ENCODE peak calls at places on chromosome 12, in ten cellular contexts. One of them, this sample, is unnamed.

GRCh38 chr12:71447691-71448660 is 8.4 kb downstream of the LGR5 start:
- DNase-seq in activated B cell treated with CpG ODN at 0.5 μM for 24 hours: no peak
- DNase-seq in cardiac fibroblast: no peak
- DNase-seq in PC-3: no peak
- DNase-seq in IMR-90: no peak
- DNase-seq in WTC11: no peak
- DNase-seq in ovary: no peak
- DNase-seq in psoas muscle: no peak
- DNase-seq in endothelial cell of umbilical vein: no peak
- DNase-seq in foreskin fibroblast: no peak
- DNase-seq in this sample: no peak

GRCh38 chr12:15393995-15394394 is 71.7 kb downstream of the PTPRO start:
- DNase-seq in IMR-90: no peak
- DNase-seq in cardiac fibroblast: no peak
- DNase-seq in endothelial cell of umbilical vein: no peak
- DNase-seq in foreskin fibroblast: no peak
- DNase-seq in psoas muscle: no peak
- DNase-seq in PC-3: no peak
- DNase-seq in activated B cell treated with CpG ODN at 0.5 μM for 24 hours: no peak
- DNase-seq in WTC11: no peak
- DNase-seq in ovary: no peak
- DNase-seq in this sample: no peak

GRCh38 chr12:6843118-6843902 is 2.6 kb downstream of the GNB3 start:
- DNase-seq in WTC11: peak
- DNase-seq in endothelial cell of umbilical vein: no peak
- DNase-seq in IMR-90: no peak
- DNase-seq in foreskin fibroblast: no peak
- DNase-seq in psoas muscle: no peak
- DNase-seq in ovary: no peak
- DNase-seq in cardiac fibroblast: no peak
- DNase-seq in PC-3: peak
- DNase-seq in activated B cell treated with CpG ODN at 0.5 μM for 24 hours: no peak
- DNase-seq in this sample: no peak

GRCh38 chr12:127785535-127785934 is 481.4 kb upstream of the TMEM132C start:
- DNase-seq in ovary: no peak
- DNase-seq in endothelial cell of umbilical vein: no peak
- DNase-seq in IMR-90: no peak
- DNase-seq in cardiac fibroblast: peak
- DNase-seq in psoas muscle: no peak
- DNase-seq in activated B cell treated with CpG ODN at 0.5 μM for 24 hours: no peak
- DNase-seq in foreskin fibroblast: peak
- DNase-seq in PC-3: peak
- DNase-seq in WTC11: no peak
- DNase-seq in this sample: no peak

GRCh38 chr12:25615119-25615518 is 62.0 kb upstream of the LMNTD1 start:
- DNase-seq in foreskin fibroblast: peak
- DNase-seq in activated B cell treated with CpG ODN at 0.5 μM for 24 hours: no peak
- DNase-seq in IMR-90: peak
- DNase-seq in ovary: no peak
- DNase-seq in psoas muscle: no peak
- DNase-seq in endothelial cell of umbilical vein: peak
- DNase-seq in PC-3: peak
- DNase-seq in cardiac fibroblast: peak
- DNase-seq in WTC11: no peak
- DNase-seq in this sample: no peak

GRCh38 chr12:132285991-132286681 is 43.3 kb downstream of the GALNT9 start:
- DNase-seq in ovary: no peak
- DNase-seq in endothelial cell of umbilical vein: peak
- DNase-seq in PC-3: peak
- DNase-seq in IMR-90: peak
- DNase-seq in WTC11: no peak
- DNase-seq in activated B cell treated with CpG ODN at 0.5 μM for 24 hours: no peak
- DNase-seq in cardiac fibroblast: peak
- DNase-seq in foreskin fibroblast: peak
- DNase-seq in psoas muscle: peak
- DNase-seq in this sample: no peak

GRCh38 chr12:6765634-6766581 is at the start of gene PTMS:
- DNase-seq in IMR-90: peak
- DNase-seq in cardiac fibroblast: peak
- DNase-seq in ovary: peak
- DNase-seq in foreskin fibroblast: peak
- DNase-seq in PC-3: peak
- DNase-seq in WTC11: peak
- DNase-seq in psoas muscle: peak
- DNase-seq in activated B cell treated with CpG ODN at 0.5 μM for 24 hours: peak
- DNase-seq in endothelial cell of umbilical vein: peak
- DNase-seq in this sample: peak

GRCh38 chr12:126772171-126772864 is 1494.7 kb upstream of the TMEM132C start:
- DNase-seq in WTC11: no peak
- DNase-seq in PC-3: peak
- DNase-seq in activated B cell treated with CpG ODN at 0.5 μM for 24 hours: no peak
- DNase-seq in IMR-90: peak
- DNase-seq in psoas muscle: no peak
- DNase-seq in endothelial cell of umbilical vein: no peak
- DNase-seq in foreskin fibroblast: peak
- DNase-seq in ovary: no peak
- DNase-seq in cardiac fibroblast: no peak
- DNase-seq in this sample: peak

GRCh38 chr12:41013921-41014642 is 174.0 kb upstream of the PDZRN4 start:
- DNase-seq in activated B cell treated with CpG ODN at 0.5 μM for 24 hours: no peak
- DNase-seq in IMR-90: no peak
- DNase-seq in psoas muscle: no peak
- DNase-seq in ovary: no peak
- DNase-seq in PC-3: no peak
- DNase-seq in foreskin fibroblast: peak
- DNase-seq in endothelial cell of umbilical vein: peak
- DNase-seq in cardiac fibroblast: no peak
- DNase-seq in WTC11: no peak
- DNase-seq in this sample: no peak

GRCh38 chr12:84642201-84642600 is 270.4 kb downstream of the SLC6A15 start:
- DNase-seq in foreskin fibroblast: peak
- DNase-seq in cardiac fibroblast: no peak
- DNase-seq in PC-3: no peak
- DNase-seq in WTC11: no peak
- DNase-seq in ovary: no peak
- DNase-seq in IMR-90: peak
- DNase-seq in psoas muscle: no peak
- DNase-seq in endothelial cell of umbilical vein: no peak
- DNase-seq in activated B cell treated with CpG ODN at 0.5 μM for 24 hours: no peak
- DNase-seq in this sample: no peak

GRCh38 chr12:116498471-116498870 is 60.7 kb upstream of the MAP1LC3B2 start:
- DNase-seq in activated B cell treated with CpG ODN at 0.5 μM for 24 hours: no peak
- DNase-seq in endothelial cell of umbilical vein: no peak
- DNase-seq in WTC11: no peak
- DNase-seq in cardiac fibroblast: peak
- DNase-seq in IMR-90: no peak
- DNase-seq in foreskin fibroblast: peak
- DNase-seq in PC-3: peak
- DNase-seq in psoas muscle: no peak
- DNase-seq in ovary: no peak
- DNase-seq in this sample: no peak

GRCh38 chr12:41190360-41190759 is 2.2 kb downstream of the PDZRN4 start:
- DNase-seq in psoas muscle: no peak
- DNase-seq in IMR-90: no peak
- DNase-seq in endothelial cell of umbilical vein: peak
- DNase-seq in ovary: peak
- DNase-seq in PC-3: peak
- DNase-seq in activated B cell treated with CpG ODN at 0.5 μM for 24 hours: no peak
- DNase-seq in cardiac fibroblast: peak
- DNase-seq in foreskin fibroblast: peak
- DNase-seq in WTC11: no peak
- DNase-seq in this sample: no peak

GRCh38 chr12:118061011-118061875 is at the start of gene WSB2:
- DNase-seq in PC-3: peak
- DNase-seq in psoas muscle: peak
- DNase-seq in endothelial cell of umbilical vein: peak
- DNase-seq in IMR-90: peak
- DNase-seq in ovary: peak
- DNase-seq in cardiac fibroblast: peak
- DNase-seq in foreskin fibroblast: peak
- DNase-seq in WTC11: peak
- DNase-seq in activated B cell treated with CpG ODN at 0.5 μM for 24 hours: peak
- DNase-seq in this sample: peak

GRCh38 chr12:89280833-89281533 is 71.3 kb downstream of the DUSP6 start:
- DNase-seq in WTC11: no peak
- DNase-seq in ovary: no peak
- DNase-seq in endothelial cell of umbilical vein: peak
- DNase-seq in foreskin fibroblast: peak
- DNase-seq in IMR-90: peak
- DNase-seq in PC-3: peak
- DNase-seq in cardiac fibroblast: peak
- DNase-seq in psoas muscle: no peak
- DNase-seq in activated B cell treated with CpG ODN at 0.5 μM for 24 hours: no peak
- DNase-seq in this sample: no peak

GRCh38 chr12:88416786-88417185 is 163.5 kb downstream of the KITLG start:
- DNase-seq in WTC11: no peak
- DNase-seq in IMR-90: no peak
- DNase-seq in psoas muscle: no peak
- DNase-seq in endothelial cell of umbilical vein: no peak
- DNase-seq in PC-3: peak
- DNase-seq in activated B cell treated with CpG ODN at 0.5 μM for 24 hours: no peak
- DNase-seq in foreskin fibroblast: no peak
- DNase-seq in cardiac fibroblast: no peak
- DNase-seq in ovary: no peak
- DNase-seq in this sample: no peak

DNA sequence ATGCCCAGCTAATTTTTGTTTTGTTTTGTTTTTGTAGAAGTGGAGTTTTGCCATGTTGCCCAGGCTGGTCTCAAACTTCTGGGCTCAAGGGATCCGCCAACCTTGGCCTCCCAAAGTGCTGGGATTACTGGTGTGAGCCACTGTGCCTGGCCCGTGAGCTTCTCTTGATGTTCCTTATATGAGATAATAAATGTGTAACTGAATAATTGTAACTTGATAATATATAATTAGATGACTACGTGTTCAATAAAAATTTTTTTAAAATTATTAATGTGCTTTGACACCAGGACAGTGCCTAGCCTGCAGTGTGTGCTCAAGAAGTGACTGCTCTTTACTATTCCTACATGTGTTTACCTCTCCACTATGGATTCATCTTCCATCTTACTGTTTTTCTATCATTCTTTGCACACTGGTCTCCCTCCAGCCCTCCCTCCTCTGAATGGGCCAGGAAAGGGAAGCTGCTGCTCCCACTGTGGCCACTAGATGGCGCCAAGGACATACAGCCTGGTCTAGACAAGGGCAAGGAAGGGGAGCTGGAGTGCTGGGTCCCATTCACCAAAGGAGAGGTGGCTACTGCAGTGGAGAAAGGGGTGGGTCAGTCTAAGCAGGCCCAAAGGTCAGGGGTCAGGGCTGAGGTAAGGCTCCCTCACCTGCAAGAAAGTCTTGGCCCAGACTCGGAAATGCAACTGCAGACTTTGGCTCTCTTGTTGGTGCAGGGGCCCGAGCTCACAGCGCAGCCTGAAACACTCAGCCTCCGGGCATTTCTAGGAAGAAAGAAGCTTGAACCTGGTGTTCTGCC is 14.7 kb upstream of the ZNF385A start:
- DNase-seq in IMR-90: peak
- DNase-seq in cardiac fibroblast: peak
- DNase-seq in WTC11: peak
- DNase-seq in foreskin fibroblast: peak
- DNase-seq in endothelial cell of umbilical vein: peak
- DNase-seq in psoas muscle: peak
- DNase-seq in PC-3: peak
- DNase-seq in ovary: peak
- DNase-seq in activated B cell treated with CpG ODN at 0.5 μM for 24 hours: peak
- DNase-seq in this sample: peak
- TF ChIP-seq CTCF in IMR-90: peak
- TF ChIP-seq CTCF in cardiac fibroblast: peak
- TF ChIP-seq CTCF in WTC11: peak
- TF ChIP-seq CTCF in foreskin fibroblast: peak
- TF ChIP-seq CTCF in endothelial cell of umbilical vein: peak
- TF ChIP-seq CTCF in psoas muscle: peak
- TF ChIP-seq CTCF in PC-3: peak
- TF ChIP-seq CTCF in ovary: peak
- TF ChIP-seq CTCF in activated B cell treated with CpG ODN at 0.5 μM for 24 hours: peak
- TF ChIP-seq CTCF in this sample: peak

GRCh38 chr12:43402431-43402830 is 149.6 kb downstream of the ADAMTS20 start:
- DNase-seq in foreskin fibroblast: peak
- DNase-seq in ovary: no peak
- DNase-seq in WTC11: no peak
- DNase-seq in endothelial cell of umbilical vein: no peak
- DNase-seq in IMR-90: peak
- DNase-seq in cardiac fibroblast: no peak
- DNase-seq in psoas muscle: no peak
- DNase-seq in PC-3: peak
- DNase-seq in activated B cell treated with CpG ODN at 0.5 μM for 24 hours: no peak
- DNase-seq in this sample: no peak
- TF ChIP-seq CTCF in foreskin fibroblast: no peak
- TF ChIP-seq CTCF in ovary: no peak
- TF ChIP-seq CTCF in WTC11: no peak
- TF ChIP-seq CTCF in endothelial cell of umbilical vein: no peak
- TF ChIP-seq CTCF in IMR-90: no peak
- TF ChIP-seq CTCF in cardiac fibroblast: no peak
- TF ChIP-seq CTCF in psoas muscle: no peak
- TF ChIP-seq CTCF in PC-3: no peak
- TF ChIP-seq CTCF in activated B cell treated with CpG ODN at 0.5 μM for 24 hours: no peak
- TF ChIP-seq CTCF in this sample: no peak

GRCh38 chr12:7907009-7907408 is 29.0 kb downstream of the SLC2A3 start:
- DNase-seq in foreskin fibroblast: peak
- DNase-seq in activated B cell treated with CpG ODN at 0.5 μM for 24 hours: no peak
- DNase-seq in WTC11: peak
- DNase-seq in cardiac fibroblast: peak
- DNase-seq in IMR-90: peak
- DNase-seq in endothelial cell of umbilical vein: peak
- DNase-seq in PC-3: peak
- DNase-seq in ovary: no peak
- DNase-seq in psoas muscle: no peak
- DNase-seq in this sample: no peak
- TF ChIP-seq CTCF in foreskin fibroblast: peak
- TF ChIP-seq CTCF in activated B cell treated with CpG ODN at 0.5 μM for 24 hours: no peak
- TF ChIP-seq CTCF in WTC11: no peak
- TF ChIP-seq CTCF in cardiac fibroblast: peak
- TF ChIP-seq CTCF in IMR-90: peak
- TF ChIP-seq CTCF in endothelial cell of umbilical vein: peak
- TF ChIP-seq CTCF in PC-3: peak
- TF ChIP-seq CTCF in ovary: no peak
- TF ChIP-seq CTCF in psoas muscle: no peak
- TF ChIP-seq CTCF in this sample: no peak

DNA sequence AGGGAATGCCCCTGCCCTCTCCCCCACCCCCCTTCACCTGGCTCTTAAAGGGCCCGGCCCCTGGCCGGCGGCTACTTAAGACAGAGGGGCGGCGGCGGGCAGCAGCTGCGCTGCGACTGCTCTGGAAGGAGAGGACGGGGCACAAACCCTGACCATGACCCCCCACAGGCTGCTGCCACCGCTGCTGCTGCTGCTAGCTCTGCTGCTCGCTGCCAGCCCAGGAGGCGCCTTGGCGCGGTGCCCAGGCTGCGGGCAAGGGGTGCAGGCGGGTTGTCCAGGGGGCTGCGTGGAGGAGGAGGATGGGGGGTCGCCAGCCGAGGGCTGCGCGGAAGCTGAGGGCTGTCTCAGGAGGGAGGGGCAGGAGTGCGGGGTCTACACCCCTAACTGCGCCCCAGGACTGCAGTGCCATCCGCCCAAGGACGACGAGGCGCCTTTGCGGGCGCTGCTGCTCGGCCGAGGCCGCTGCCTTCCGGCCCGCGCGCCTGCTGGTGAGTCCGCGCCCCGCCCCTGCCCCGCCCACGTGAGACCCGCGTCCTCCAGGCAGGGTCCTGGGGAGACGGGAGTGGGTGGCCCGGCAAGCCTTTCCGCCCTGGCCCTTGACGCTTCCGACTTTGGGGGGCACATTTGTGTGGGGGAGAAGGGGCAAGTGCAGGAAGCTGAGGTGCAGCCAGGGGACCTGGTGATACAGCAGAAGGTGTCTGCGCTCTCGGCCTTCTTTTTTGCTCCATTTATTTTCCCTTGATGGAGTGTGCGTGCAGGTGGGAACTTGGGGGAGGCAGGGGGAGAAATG is at the start of gene IGFBP6:
- DNase-seq in IMR-90: peak
- DNase-seq in PC-3: peak
- DNase-seq in activated B cell treated with CpG ODN at 0.5 μM for 24 hours: peak
- DNase-seq in ovary: peak
- DNase-seq in psoas muscle: peak
- DNase-seq in foreskin fibroblast: peak
- DNase-seq in cardiac fibroblast: peak
- DNase-seq in WTC11: peak
- DNase-seq in endothelial cell of umbilical vein: peak
- DNase-seq in this sample: peak
- TF ChIP-seq CTCF in IMR-90: no peak
- TF ChIP-seq CTCF in PC-3: no peak
- TF ChIP-seq CTCF in activated B cell treated with CpG ODN at 0.5 μM for 24 hours: no peak
- TF ChIP-seq CTCF in ovary: peak
- TF ChIP-seq CTCF in psoas muscle: no peak
- TF ChIP-seq CTCF in foreskin fibroblast: no peak
- TF ChIP-seq CTCF in cardiac fibroblast: no peak
- TF ChIP-seq CTCF in WTC11: no peak
- TF ChIP-seq CTCF in endothelial cell of umbilical vein: no peak
- TF ChIP-seq CTCF in this sample: no peak